ENCODE peak calls at places on chromosomes 11 and 22, in nine cellular contexts. O is upper lobe of right lung, E is spleen, I is PC-9, G is psoas muscle, D is HCT116, B is Peyer's patch, T is mucosa of descending colon, N is keratinocyte. Y is an unnamed sample.

GRCh38 chr11:133520707-133521106 is 11.6 kb downstream of the OPCML start:
- DNase-seq in G (no peak), E (no peak), N (no peak), I (no peak), T (no peak), D (no peak), O (no peak), B (no peak), Y (no peak)

GRCh38 chr11:13939952-13940610 is 22.4 kb upstream of the SPON1 start:
- DNase-seq in B (no peak), N (peak; percentile 46), I (peak; percentile 91), D (peak; percentile 44), O (no peak), G (no peak), T (no peak), E (no peak), Y (no peak)

GRCh38 chr11:95338430-95338991 is 107.5 kb upstream of the SESN3 start:
- DNase-seq in I (no peak), N (no peak), B (peak; percentile 19), D (no peak), T (peak; percentile 58), G (peak; percentile 68), E (peak; percentile 70), O (peak; percentile 71), Y (peak; percentile 73)

GRCh38 chr11:61923166-61924015 is 6.0 kb upstream of the RAB3IL1 start:
- DNase-seq in B (no peak), D (no peak), O (no peak), G (peak; percentile 85), T (peak; percentile 60), E (no peak), N (no peak), I (no peak), Y (peak; percentile 79)

GRCh38 chr11:124394408-124394807 is 4.4 kb downstream of the OR8B3 start:
- DNase-seq in I (no peak), G (no peak), E (no peak), N (no peak), O (no peak), D (no peak), B (no peak), T (no peak), Y (no peak)

GRCh38 chr22:19663286-19663815 is 51.0 kb upstream of the SEPTIN5 start:
- DNase-seq in G (peak; percentile 67), I (peak; percentile 69), O (no peak), B (peak; percentile 19), T (peak; percentile 66), N (no peak), D (no peak), E (peak; percentile 86), Y (no peak)

GRCh38 chr22:21832291-21833290 is 34.9 kb downstream of the MAPK1 start:
- DNase-seq in T (no peak), D (no peak), B (no peak), I (no peak), O (no peak), N (no peak), E (no peak), G (no peak), Y (no peak)

GRCh38 chr11:72826191-72826941 is 12.2 kb downstream of the ATG16L2 start:
- DNase-seq in T (no peak), I (no peak), D (no peak), N (no peak), O (peak; percentile 63), E (no peak), G (no peak), B (no peak), Y (no peak)

GRCh38 chr11:130816516-130816915 is 99.8 kb downstream of the SNX19 start:
- DNase-seq in N (no peak), O (no peak), B (no peak), E (no peak), I (no peak), T (no peak), D (no peak), G (no peak), Y (no peak)

GRCh38 chr11:84212467-84213390 is 926.6 kb upstream of the CCDC90B start:
- DNase-seq in O (no peak), T (no peak), I (peak; percentile 59), E (no peak), B (no peak), D (no peak), N (no peak), G (no peak), Y (no peak)

GRCh38 chr11:71153005-71153395 is 99.4 kb downstream of the SHANK2 start:
- DNase-seq in D (no peak), E (no peak), B (no peak), G (no peak), N (no peak), O (peak; percentile 48), I (peak; percentile 74), T (peak; percentile 11), Y (peak; percentile 40)

DNA sequence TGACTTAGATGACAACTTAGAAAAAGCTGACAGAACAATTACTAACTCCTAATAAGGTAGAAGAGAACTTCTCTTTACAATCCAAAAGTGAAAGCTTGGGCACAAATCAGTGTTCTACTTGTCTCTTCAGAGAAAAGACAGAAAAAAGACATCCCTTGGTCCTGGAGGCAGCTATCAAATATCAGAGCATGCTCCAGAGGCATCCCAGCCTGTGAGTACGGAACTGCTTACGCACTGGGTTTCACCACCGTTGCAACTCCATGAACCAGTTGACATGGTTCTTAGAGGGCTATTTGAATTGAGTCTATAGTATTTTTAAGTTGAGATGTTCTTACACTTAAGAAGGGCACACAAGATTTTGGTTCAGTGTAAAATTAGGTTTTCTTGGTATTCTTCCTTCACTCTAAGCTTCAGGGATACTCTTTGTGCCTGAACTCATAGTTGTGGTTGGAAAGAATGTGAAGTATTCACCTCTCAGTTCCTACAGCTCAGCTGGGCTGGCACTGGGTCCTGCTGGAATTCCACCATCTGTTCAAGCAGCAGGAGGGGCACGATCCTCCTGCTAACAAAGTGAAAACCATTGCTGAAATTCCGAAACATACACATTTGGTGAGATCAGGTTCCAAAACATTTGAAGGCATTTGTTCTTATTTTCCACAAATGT is 6.3 kb downstream of the AKIP1 start:
- DNase-seq in N (no peak), T (no peak), O (peak; percentile 73), I (no peak), B (no peak), E (no peak), D (no peak), G (no peak), Y (peak; percentile 73)
- H3K4me1 ChIP-seq in N (peaks cover 32% of the 10 kb centered on the region), T (no peaks in the 10 kb centered on the region), O (peaks cover 38% of the 10 kb centered on the region), I (peaks cover 2% of the 10 kb centered on the region), B (no peaks in the 10 kb centered on the region), E (peaks cover 10% of the 10 kb centered on the region), D (peaks cover 7% of the 10 kb centered on the region), G (peaks cover 26% of the 10 kb centered on the region), Y (peaks cover 7% of the 10 kb centered on the region)

GRCh38 chr22:30637701-30638114 is 2.1 kb downstream of the SLC35E4 start:
- DNase-seq in I (peak; percentile 20), N (no peak), B (no peak), O (no peak), E (no peak), D (no peak), G (no peak), T (no peak), Y (no peak)
- H3K4me3 ChIP-seq in I (peak overlapping the region; percentile 74), N (no peak overlapping the region), B (no peak overlapping the region), O (no peak overlapping the region), E (no peak overlapping the region), D (no peak overlapping the region), G (peak overlapping the region; percentile 87), T (no peak overlapping the region), Y (peak overlapping the region; percentile 90)

GRCh38 chr11:125404136-125404810 is 91.8 kb downstream of the FEZ1 start:
- DNase-seq in E (peak; percentile 48), N (no peak), T (no peak), I (no peak), D (no peak), G (peak; percentile 86), B (no peak), O (no peak), Y (no peak)

GRCh38 chr11:125398994-125399638 is 96.9 kb downstream of the FEZ1 start:
- DNase-seq in D (no peak), B (no peak), T (no peak), G (no peak), O (no peak), N (no peak), E (peak; percentile 23), I (no peak), Y (no peak)

GRCh38 chr11:125402436-125402835 is 93.6 kb downstream of the FEZ1 start:
- DNase-seq in I (no peak), T (no peak), N (no peak), B (no peak), E (peak; percentile 4), O (no peak), D (no peak), G (no peak), Y (no peak)

GRCh38 chr11:125401235-125401634 is 94.8 kb downstream of the FEZ1 start:
- DNase-seq in I (no peak), N (no peak), O (no peak), B (no peak), G (no peak), D (no peak), T (no peak), E (peak; percentile 59), Y (no peak)

DNA sequence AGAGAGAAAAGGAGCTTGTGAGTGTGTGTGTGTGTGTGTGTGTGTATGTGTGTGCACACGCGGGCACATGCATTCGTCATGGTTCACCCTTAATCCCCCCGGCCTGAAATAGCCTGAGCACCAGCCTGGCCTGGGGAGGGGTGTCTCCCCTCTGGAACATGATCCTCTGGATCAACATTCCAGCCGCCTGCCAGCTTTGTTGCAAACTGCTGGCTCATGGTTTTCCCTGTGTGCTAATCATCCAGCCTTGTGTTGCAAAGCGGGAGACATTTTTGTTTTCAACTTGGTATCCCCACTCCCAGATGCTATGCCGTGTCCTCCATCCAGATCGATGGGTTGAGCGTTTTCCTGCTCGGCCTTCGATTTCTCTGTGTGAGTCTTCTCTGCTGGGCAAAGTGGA is 94.3 kb downstream of the FEZ1 start:
- DNase-seq in E (peak; percentile 41), T (peak; percentile 6), D (no peak), N (no peak), B (no peak), I (no peak), G (peak; percentile 92), O (no peak), Y (no peak)
- TF ChIP-seq CTCF in E (no peak), T (no peak), D (no peak), N (no peak), B (no peak), I (no peak), G (no peak), O (no peak), Y (no peak)

GRCh38 chr22:39452740-39453040 is 4.1 kb upstream of the MGAT3 start:
- DNase-seq in B (no peak), N (no peak), E (no peak), T (no peak), I (no peak), D (no peak), G (no peak), O (no peak), Y (no peak)

GRCh38 chr22:39454385-39454871 is 2.4 kb upstream of the MGAT3 start:
- DNase-seq in E (no peak), D (no peak), T (no peak), B (no peak), I (peak; percentile 63), N (no peak), G (no peak), O (no peak), Y (no peak)

GRCh38 chr22:39456262-39457046 is at the start of gene MGAT3:
- DNase-seq in T (no peak), E (peak; percentile 73), D (no peak), I (no peak), B (no peak), O (no peak), G (no peak), N (no peak), Y (no peak)

GRCh38 chr22:39457047-39457545 is 284 bp downstream of the MGAT3 start:
- DNase-seq in G (no peak), T (no peak), I (no peak), B (no peak), O (no peak), D (no peak), E (peak; percentile 69), N (no peak), Y (no peak)

GRCh38 chr22:39453765-39454378 is 2.9 kb upstream of the MGAT3 start:
- DNase-seq in B (no peak), I (peak; percentile 84), N (no peak), O (no peak), E (no peak), T (no peak), G (no peak), D (no peak), Y (no peak)
- H3K4me1 ChIP-seq in B (no peaks in the 10 kb centered on the region), I (peaks cover 26% of the 10 kb centered on the region), N (peaks cover under 1% of the 10 kb centered on the region), O (no peaks in the 10 kb centered on the region), E (no peaks in the 10 kb centered on the region), T (peaks cover 2% of the 10 kb centered on the region), G (no peaks in the 10 kb centered on the region), D (peaks cover 4% of the 10 kb centered on the region), Y (no peaks in the 10 kb centered on the region)

Y was measured in ascending aorta.